ENCODE peak calls at places on chromosomes 2 and 18, in four cellular contexts. One of them, this sample, is unnamed.

GRCh38 chr2:235836416-235837042 is 331.7 kb downstream of the GBX2 start:
- DNase-seq in AG20443: no peak
- DNase-seq in uterus: no peak
- DNase-seq in nephron progenitor cell: peak
- DNase-seq in this sample: no peak

GRCh38 chr18:49072524-49072934 is 121.8 kb upstream of the SMAD7 start:
- DNase-seq in AG20443: peak
- DNase-seq in nephron progenitor cell: no peak
- DNase-seq in uterus: no peak
- DNase-seq in this sample: no peak

GRCh38 chr18:478679-479078 is 21.8 kb downstream of the COLEC12 start:
- DNase-seq in uterus: no peak
- DNase-seq in nephron progenitor cell: no peak
- DNase-seq in AG20443: no peak
- DNase-seq in this sample: no peak

GRCh38 chr2:95308426-95308990 is 11.4 kb downstream of the KCNIP3 start:
- DNase-seq in AG20443: no peak
- DNase-seq in nephron progenitor cell: no peak
- DNase-seq in uterus: no peak
- DNase-seq in this sample: no peak

GRCh38 chr2:171999125-171999524 is 628 bp upstream of the METAP1D start:
- DNase-seq in nephron progenitor cell: no peak
- DNase-seq in AG20443: no peak
- DNase-seq in uterus: no peak
- DNase-seq in this sample: no peak

GRCh38 chr2:174341301-174341994 is 6.7 kb downstream of the SP9 start:
- DNase-seq in nephron progenitor cell: peak
- DNase-seq in uterus: peak
- DNase-seq in AG20443: peak
- DNase-seq in this sample: peak

GRCh38 chr2:171347591-171348032 is 86.2 kb downstream of the METTL8 start:
- DNase-seq in uterus: no peak
- DNase-seq in nephron progenitor cell: no peak
- DNase-seq in AG20443: peak
- DNase-seq in this sample: no peak

GRCh38 chr2:205461678-205462665 is 220.3 kb upstream of the NRP2 start:
- DNase-seq in uterus: no peak
- DNase-seq in AG20443: no peak
- DNase-seq in nephron progenitor cell: no peak
- DNase-seq in this sample: no peak

GRCh38 chr2:121650554-121650930 is 1.3 kb upstream of the CLASP1 start:
- DNase-seq in uterus: no peak
- DNase-seq in nephron progenitor cell: no peak
- DNase-seq in AG20443: peak
- DNase-seq in this sample: no peak

GRCh38 chr2:196372811-196373664 is 201.7 kb upstream of the STK17B start:
- DNase-seq in uterus: no peak
- DNase-seq in AG20443: no peak
- DNase-seq in nephron progenitor cell: no peak
- DNase-seq in this sample: no peak

GRCh38 chr2:19675003-19675629 is 226.7 kb downstream of the TTC32 start:
- DNase-seq in AG20443: peak
- DNase-seq in uterus: no peak
- DNase-seq in nephron progenitor cell: peak
- DNase-seq in this sample: no peak

GRCh38 chr2:128446866-128447537 is 128.3 kb upstream of the HS6ST1 start:
- DNase-seq in uterus: peak
- DNase-seq in nephron progenitor cell: no peak
- DNase-seq in AG20443: no peak
- DNase-seq in this sample: peak

GRCh38 chr2:219344756-219345458 is 12.4 kb upstream of the RESP18 start:
- DNase-seq in uterus: no peak
- DNase-seq in nephron progenitor cell: no peak
- DNase-seq in AG20443: no peak
- DNase-seq in this sample: peak

GRCh38 chr2:53969285-53970094 is 1.3 kb downstream of the PSME4 start:
- DNase-seq in nephron progenitor cell: no peak
- DNase-seq in uterus: no peak
- DNase-seq in AG20443: peak
- DNase-seq in this sample: no peak

This sample was measured in right atrium auricular region.